ENCODE peak calls at places on chromosomes 1 and 21, in nine cellular contexts. One of them, this sample, is unnamed.

GRCh38 chr1:21289700-21290545 is at the start of gene ECE1:
- DNase-seq in foreskin fibroblast: no peak
- DNase-seq in activated gamma-delta T cell treated with anti-CD3 and anti-CD28 coated beads, Interleukin-2, amount 50 U/mL, for 16 hours: peak; percentile 38
- DNase-seq in spleen: peak; percentile 95
- DNase-seq in activated T-helper 1 cell treated with Interleukin-2 at 50 U/mL for 16 hours: peak; percentile 50
- DNase-seq in HFFc6: no peak
- DNase-seq in EH: peak; percentile 51
- DNase-seq in stimulated activated CD8-positive, alpha-beta memory T cell treated with anti-CD3 and anti-CD28 coated beads, Interleukin-7, amount 100 ng/mL, for 1 hour: no peak
- DNase-seq in stimulated activated CD4-positive, alpha-beta T cell treated with anti-CD3 and anti-CD28 coated beads, Interleukin-4, amount 100 ng/mL, for 24 hours: peak; percentile 41
- DNase-seq in this sample: peak; percentile 66

GRCh38 chr1:228120351-228121091 is 11.4 kb upstream of the MRPL55 start:
- DNase-seq in stimulated activated CD4-positive, alpha-beta T cell treated with anti-CD3 and anti-CD28 coated beads, Interleukin-4, amount 100 ng/mL, for 24 hours: no peak
- DNase-seq in spleen: no peak
- DNase-seq in EH: peak; percentile 43
- DNase-seq in activated gamma-delta T cell treated with anti-CD3 and anti-CD28 coated beads, Interleukin-2, amount 50 U/mL, for 16 hours: no peak
- DNase-seq in activated T-helper 1 cell treated with Interleukin-2 at 50 U/mL for 16 hours: no peak
- DNase-seq in foreskin fibroblast: no peak
- DNase-seq in HFFc6: peak; percentile 45
- DNase-seq in stimulated activated CD8-positive, alpha-beta memory T cell treated with anti-CD3 and anti-CD28 coated beads, Interleukin-7, amount 100 ng/mL, for 1 hour: no peak
- DNase-seq in this sample: no peak

GRCh38 chr1:231872461-231872910 is 245.9 kb downstream of the DISC1 start:
- DNase-seq in spleen: no peak
- DNase-seq in stimulated activated CD8-positive, alpha-beta memory T cell treated with anti-CD3 and anti-CD28 coated beads, Interleukin-7, amount 100 ng/mL, for 1 hour: no peak
- DNase-seq in EH: peak; percentile 68
- DNase-seq in foreskin fibroblast: peak; percentile 20
- DNase-seq in HFFc6: peak; percentile 41
- DNase-seq in activated gamma-delta T cell treated with anti-CD3 and anti-CD28 coated beads, Interleukin-2, amount 50 U/mL, for 16 hours: no peak
- DNase-seq in activated T-helper 1 cell treated with Interleukin-2 at 50 U/mL for 16 hours: no peak
- DNase-seq in stimulated activated CD4-positive, alpha-beta T cell treated with anti-CD3 and anti-CD28 coated beads, Interleukin-4, amount 100 ng/mL, for 24 hours: no peak
- DNase-seq in this sample: no peak

GRCh38 chr1:35576061-35576765 is 3.1 kb downstream of the TFAP2E start:
- DNase-seq in stimulated activated CD8-positive, alpha-beta memory T cell treated with anti-CD3 and anti-CD28 coated beads, Interleukin-7, amount 100 ng/mL, for 1 hour: no peak
- DNase-seq in stimulated activated CD4-positive, alpha-beta T cell treated with anti-CD3 and anti-CD28 coated beads, Interleukin-4, amount 100 ng/mL, for 24 hours: no peak
- DNase-seq in EH: peak; percentile 56
- DNase-seq in activated gamma-delta T cell treated with anti-CD3 and anti-CD28 coated beads, Interleukin-2, amount 50 U/mL, for 16 hours: no peak
- DNase-seq in activated T-helper 1 cell treated with Interleukin-2 at 50 U/mL for 16 hours: no peak
- DNase-seq in HFFc6: no peak
- DNase-seq in foreskin fibroblast: no peak
- DNase-seq in spleen: peak; percentile 67
- DNase-seq in this sample: no peak

GRCh38 chr1:207985996-207986395 is 75.1 kb upstream of the CD34 start:
- DNase-seq in stimulated activated CD4-positive, alpha-beta T cell treated with anti-CD3 and anti-CD28 coated beads, Interleukin-4, amount 100 ng/mL, for 24 hours: no peak
- DNase-seq in foreskin fibroblast: no peak
- DNase-seq in EH: no peak
- DNase-seq in stimulated activated CD8-positive, alpha-beta memory T cell treated with anti-CD3 and anti-CD28 coated beads, Interleukin-7, amount 100 ng/mL, for 1 hour: no peak
- DNase-seq in spleen: no peak
- DNase-seq in activated T-helper 1 cell treated with Interleukin-2 at 50 U/mL for 16 hours: no peak
- DNase-seq in HFFc6: no peak
- DNase-seq in activated gamma-delta T cell treated with anti-CD3 and anti-CD28 coated beads, Interleukin-2, amount 50 U/mL, for 16 hours: no peak
- DNase-seq in this sample: no peak

GRCh38 chr21:44929799-44930542 is 9.3 kb upstream of the ITGB2 start:
- DNase-seq in HFFc6: no peak
- DNase-seq in EH: no peak
- DNase-seq in stimulated activated CD8-positive, alpha-beta memory T cell treated with anti-CD3 and anti-CD28 coated beads, Interleukin-7, amount 100 ng/mL, for 1 hour: no peak
- DNase-seq in foreskin fibroblast: no peak
- DNase-seq in activated T-helper 1 cell treated with Interleukin-2 at 50 U/mL for 16 hours: no peak
- DNase-seq in stimulated activated CD4-positive, alpha-beta T cell treated with anti-CD3 and anti-CD28 coated beads, Interleukin-4, amount 100 ng/mL, for 24 hours: no peak
- DNase-seq in activated gamma-delta T cell treated with anti-CD3 and anti-CD28 coated beads, Interleukin-2, amount 50 U/mL, for 16 hours: no peak
- DNase-seq in spleen: peak; percentile 79
- DNase-seq in this sample: no peak

GRCh38 chr1:244391761-244392160 is 59.9 kb downstream of the ADSS2 start:
- DNase-seq in spleen: no peak
- DNase-seq in HFFc6: peak; percentile 68
- DNase-seq in EH: peak; percentile 57
- DNase-seq in stimulated activated CD8-positive, alpha-beta memory T cell treated with anti-CD3 and anti-CD28 coated beads, Interleukin-7, amount 100 ng/mL, for 1 hour: no peak
- DNase-seq in stimulated activated CD4-positive, alpha-beta T cell treated with anti-CD3 and anti-CD28 coated beads, Interleukin-4, amount 100 ng/mL, for 24 hours: no peak
- DNase-seq in activated gamma-delta T cell treated with anti-CD3 and anti-CD28 coated beads, Interleukin-2, amount 50 U/mL, for 16 hours: no peak
- DNase-seq in foreskin fibroblast: peak; percentile 33
- DNase-seq in activated T-helper 1 cell treated with Interleukin-2 at 50 U/mL for 16 hours: no peak
- DNase-seq in this sample: no peak

GRCh38 chr1:66396212-66396890 is 137.6 kb upstream of the SGIP1 start:
- DNase-seq in HFFc6: no peak
- DNase-seq in EH: no peak
- DNase-seq in spleen: no peak
- DNase-seq in stimulated activated CD8-positive, alpha-beta memory T cell treated with anti-CD3 and anti-CD28 coated beads, Interleukin-7, amount 100 ng/mL, for 1 hour: no peak
- DNase-seq in activated T-helper 1 cell treated with Interleukin-2 at 50 U/mL for 16 hours: no peak
- DNase-seq in foreskin fibroblast: no peak
- DNase-seq in stimulated activated CD4-positive, alpha-beta T cell treated with anti-CD3 and anti-CD28 coated beads, Interleukin-4, amount 100 ng/mL, for 24 hours: no peak
- DNase-seq in activated gamma-delta T cell treated with anti-CD3 and anti-CD28 coated beads, Interleukin-2, amount 50 U/mL, for 16 hours: no peak
- DNase-seq in this sample: no peak

GRCh38 chr1:30171956-30172694 is 551.3 kb downstream of the MATN1 start:
- DNase-seq in activated gamma-delta T cell treated with anti-CD3 and anti-CD28 coated beads, Interleukin-2, amount 50 U/mL, for 16 hours: no peak
- DNase-seq in HFFc6: no peak
- DNase-seq in foreskin fibroblast: no peak
- DNase-seq in EH: no peak
- DNase-seq in stimulated activated CD4-positive, alpha-beta T cell treated with anti-CD3 and anti-CD28 coated beads, Interleukin-4, amount 100 ng/mL, for 24 hours: no peak
- DNase-seq in activated T-helper 1 cell treated with Interleukin-2 at 50 U/mL for 16 hours: no peak
- DNase-seq in stimulated activated CD8-positive, alpha-beta memory T cell treated with anti-CD3 and anti-CD28 coated beads, Interleukin-7, amount 100 ng/mL, for 1 hour: no peak
- DNase-seq in spleen: no peak
- DNase-seq in this sample: no peak

GRCh38 chr1:29708818-29709710 is 472.7 kb downstream of the PTPRU start:
- DNase-seq in activated gamma-delta T cell treated with anti-CD3 and anti-CD28 coated beads, Interleukin-2, amount 50 U/mL, for 16 hours: no peak
- DNase-seq in EH: peak; percentile 95
- DNase-seq in foreskin fibroblast: peak; percentile 89
- DNase-seq in activated T-helper 1 cell treated with Interleukin-2 at 50 U/mL for 16 hours: no peak
- DNase-seq in stimulated activated CD4-positive, alpha-beta T cell treated with anti-CD3 and anti-CD28 coated beads, Interleukin-4, amount 100 ng/mL, for 24 hours: no peak
- DNase-seq in HFFc6: peak; percentile 76
- DNase-seq in stimulated activated CD8-positive, alpha-beta memory T cell treated with anti-CD3 and anti-CD28 coated beads, Interleukin-7, amount 100 ng/mL, for 1 hour: no peak
- DNase-seq in spleen: no peak
- DNase-seq in this sample: no peak

GRCh38 chr1:152517237-152517811 is 3.0 kb downstream of the CRCT1 start:
- DNase-seq in activated gamma-delta T cell treated with anti-CD3 and anti-CD28 coated beads, Interleukin-2, amount 50 U/mL, for 16 hours: no peak
- DNase-seq in activated T-helper 1 cell treated with Interleukin-2 at 50 U/mL for 16 hours: no peak
- DNase-seq in HFFc6: peak; percentile 18
- DNase-seq in EH: no peak
- DNase-seq in stimulated activated CD4-positive, alpha-beta T cell treated with anti-CD3 and anti-CD28 coated beads, Interleukin-4, amount 100 ng/mL, for 24 hours: no peak
- DNase-seq in stimulated activated CD8-positive, alpha-beta memory T cell treated with anti-CD3 and anti-CD28 coated beads, Interleukin-7, amount 100 ng/mL, for 1 hour: no peak
- DNase-seq in spleen: no peak
- DNase-seq in foreskin fibroblast: no peak
- DNase-seq in this sample: no peak

GRCh38 chr1:53946252-53947171 is at the start of gene LRRC42:
- DNase-seq in HFFc6: no peak
- DNase-seq in EH: no peak
- DNase-seq in spleen: no peak
- DNase-seq in stimulated activated CD4-positive, alpha-beta T cell treated with anti-CD3 and anti-CD28 coated beads, Interleukin-4, amount 100 ng/mL, for 24 hours: no peak
- DNase-seq in activated gamma-delta T cell treated with anti-CD3 and anti-CD28 coated beads, Interleukin-2, amount 50 U/mL, for 16 hours: no peak
- DNase-seq in foreskin fibroblast: no peak
- DNase-seq in activated T-helper 1 cell treated with Interleukin-2 at 50 U/mL for 16 hours: no peak
- DNase-seq in stimulated activated CD8-positive, alpha-beta memory T cell treated with anti-CD3 and anti-CD28 coated beads, Interleukin-7, amount 100 ng/mL, for 1 hour: no peak
- DNase-seq in this sample: peak; percentile 99

GRCh38 chr1:7513081-7513480 is 258.0 kb upstream of the VAMP3 start:
- DNase-seq in HFFc6: no peak
- DNase-seq in activated T-helper 1 cell treated with Interleukin-2 at 50 U/mL for 16 hours: no peak
- DNase-seq in spleen: no peak
- DNase-seq in EH: peak; percentile 46
- DNase-seq in foreskin fibroblast: no peak
- DNase-seq in stimulated activated CD8-positive, alpha-beta memory T cell treated with anti-CD3 and anti-CD28 coated beads, Interleukin-7, amount 100 ng/mL, for 1 hour: no peak
- DNase-seq in stimulated activated CD4-positive, alpha-beta T cell treated with anti-CD3 and anti-CD28 coated beads, Interleukin-4, amount 100 ng/mL, for 24 hours: no peak
- DNase-seq in activated gamma-delta T cell treated with anti-CD3 and anti-CD28 coated beads, Interleukin-2, amount 50 U/mL, for 16 hours: no peak
- DNase-seq in this sample: no peak

GRCh38 chr1:169368406-169368769 is 393 bp downstream of the BLZF1 start:
- DNase-seq in foreskin fibroblast: no peak
- DNase-seq in activated gamma-delta T cell treated with anti-CD3 and anti-CD28 coated beads, Interleukin-2, amount 50 U/mL, for 16 hours: no peak
- DNase-seq in activated T-helper 1 cell treated with Interleukin-2 at 50 U/mL for 16 hours: no peak
- DNase-seq in HFFc6: peak; percentile 12
- DNase-seq in EH: no peak
- DNase-seq in stimulated activated CD8-positive, alpha-beta memory T cell treated with anti-CD3 and anti-CD28 coated beads, Interleukin-7, amount 100 ng/mL, for 1 hour: no peak
- DNase-seq in spleen: peak; percentile 77
- DNase-seq in stimulated activated CD4-positive, alpha-beta T cell treated with anti-CD3 and anti-CD28 coated beads, Interleukin-4, amount 100 ng/mL, for 24 hours: peak; percentile 14
- DNase-seq in this sample: peak; percentile 29

GRCh38 chr1:202834771-202835547 is 24.2 kb downstream of the PCAT6 start:
- DNase-seq in stimulated activated CD4-positive, alpha-beta T cell treated with anti-CD3 and anti-CD28 coated beads, Interleukin-4, amount 100 ng/mL, for 24 hours: peak; percentile 24
- DNase-seq in stimulated activated CD8-positive, alpha-beta memory T cell treated with anti-CD3 and anti-CD28 coated beads, Interleukin-7, amount 100 ng/mL, for 1 hour: no peak
- DNase-seq in foreskin fibroblast: no peak
- DNase-seq in activated T-helper 1 cell treated with Interleukin-2 at 50 U/mL for 16 hours: no peak
- DNase-seq in HFFc6: no peak
- DNase-seq in activated gamma-delta T cell treated with anti-CD3 and anti-CD28 coated beads, Interleukin-2, amount 50 U/mL, for 16 hours: no peak
- DNase-seq in EH: no peak
- DNase-seq in spleen: no peak
- DNase-seq in this sample: no peak

GRCh38 chr1:23422313-23422877 is 2.2 kb downstream of the TCEA3 start:
- DNase-seq in activated gamma-delta T cell treated with anti-CD3 and anti-CD28 coated beads, Interleukin-2, amount 50 U/mL, for 16 hours: peak; percentile 24
- DNase-seq in foreskin fibroblast: peak; percentile 73
- DNase-seq in stimulated activated CD8-positive, alpha-beta memory T cell treated with anti-CD3 and anti-CD28 coated beads, Interleukin-7, amount 100 ng/mL, for 1 hour: no peak
- DNase-seq in EH: peak; percentile 93
- DNase-seq in spleen: peak; percentile 86
- DNase-seq in activated T-helper 1 cell treated with Interleukin-2 at 50 U/mL for 16 hours: peak; percentile 38
- DNase-seq in HFFc6: peak; percentile 47
- DNase-seq in stimulated activated CD4-positive, alpha-beta T cell treated with anti-CD3 and anti-CD28 coated beads, Interleukin-4, amount 100 ng/mL, for 24 hours: peak; percentile 37
- DNase-seq in this sample: peak; percentile 77

GRCh38 chr1:31788825-31789256 is 24.7 kb upstream of the ADGRB2 start:
- DNase-seq in EH: peak; percentile 86
- DNase-seq in spleen: no peak
- DNase-seq in foreskin fibroblast: peak; percentile 67
- DNase-seq in activated T-helper 1 cell treated with Interleukin-2 at 50 U/mL for 16 hours: no peak
- DNase-seq in stimulated activated CD4-positive, alpha-beta T cell treated with anti-CD3 and anti-CD28 coated beads, Interleukin-4, amount 100 ng/mL, for 24 hours: no peak
- DNase-seq in activated gamma-delta T cell treated with anti-CD3 and anti-CD28 coated beads, Interleukin-2, amount 50 U/mL, for 16 hours: no peak
- DNase-seq in stimulated activated CD8-positive, alpha-beta memory T cell treated with anti-CD3 and anti-CD28 coated beads, Interleukin-7, amount 100 ng/mL, for 1 hour: no peak
- DNase-seq in HFFc6: peak; percentile 68
- DNase-seq in this sample: no peak

GRCh38 chr1:6464514-6464836 is 1.5 kb downstream of the TNFRSF25 start:
- DNase-seq in stimulated activated CD4-positive, alpha-beta T cell treated with anti-CD3 and anti-CD28 coated beads, Interleukin-4, amount 100 ng/mL, for 24 hours: peak; percentile 59
- DNase-seq in activated T-helper 1 cell treated with Interleukin-2 at 50 U/mL for 16 hours: no peak
- DNase-seq in foreskin fibroblast: no peak
- DNase-seq in spleen: no peak
- DNase-seq in stimulated activated CD8-positive, alpha-beta memory T cell treated with anti-CD3 and anti-CD28 coated beads, Interleukin-7, amount 100 ng/mL, for 1 hour: no peak
- DNase-seq in activated gamma-delta T cell treated with anti-CD3 and anti-CD28 coated beads, Interleukin-2, amount 50 U/mL, for 16 hours: no peak
- DNase-seq in HFFc6: no peak
- DNase-seq in EH: no peak
- DNase-seq in this sample: no peak

GRCh38 chr1:4087530-4088420 is 187.7 kb upstream of the C1orf174 start:
- DNase-seq in foreskin fibroblast: no peak
- DNase-seq in stimulated activated CD8-positive, alpha-beta memory T cell treated with anti-CD3 and anti-CD28 coated beads, Interleukin-7, amount 100 ng/mL, for 1 hour: no peak
- DNase-seq in spleen: peak; percentile 47
- DNase-seq in activated T-helper 1 cell treated with Interleukin-2 at 50 U/mL for 16 hours: no peak
- DNase-seq in activated gamma-delta T cell treated with anti-CD3 and anti-CD28 coated beads, Interleukin-2, amount 50 U/mL, for 16 hours: no peak
- DNase-seq in HFFc6: no peak
- DNase-seq in EH: no peak
- DNase-seq in stimulated activated CD4-positive, alpha-beta T cell treated with anti-CD3 and anti-CD28 coated beads, Interleukin-4, amount 100 ng/mL, for 24 hours: no peak
- DNase-seq in this sample: no peak

GRCh38 chr1:234933031-234933430 is 195.6 kb downstream of the TOMM20 start:
- DNase-seq in EH: peak; percentile 21
- DNase-seq in foreskin fibroblast: no peak
- DNase-seq in stimulated activated CD4-positive, alpha-beta T cell treated with anti-CD3 and anti-CD28 coated beads, Interleukin-4, amount 100 ng/mL, for 24 hours: no peak
- DNase-seq in stimulated activated CD8-positive, alpha-beta memory T cell treated with anti-CD3 and anti-CD28 coated beads, Interleukin-7, amount 100 ng/mL, for 1 hour: no peak
- DNase-seq in HFFc6: no peak
- DNase-seq in spleen: no peak
- DNase-seq in activated T-helper 1 cell treated with Interleukin-2 at 50 U/mL for 16 hours: no peak
- DNase-seq in activated gamma-delta T cell treated with anti-CD3 and anti-CD28 coated beads, Interleukin-2, amount 50 U/mL, for 16 hours: no peak
- DNase-seq in this sample: no peak